ENCODE peak calls at places on chromosomes 1 and 21, in seven cellular contexts. One of them, this sample, is unnamed.

GRCh38 chr21:46080171-46081021 is 17.5 kb upstream of the COL6A2 start:
- DNase-seq in cardiac fibroblast: no peak
- DNase-seq in heart left ventricle: peak
- DNase-seq in MM.1S: no peak
- DNase-seq in fibroblast of mammary gland: no peak
- DNase-seq in nephron progenitor cell: no peak
- DNase-seq in GM20000: no peak
- DNase-seq in this sample: no peak

GRCh38 chr1:197674286-197674685 is 101.0 kb downstream of the DENND1B start:
- DNase-seq in MM.1S: no peak
- DNase-seq in nephron progenitor cell: peak
- DNase-seq in fibroblast of mammary gland: no peak
- DNase-seq in cardiac fibroblast: no peak
- DNase-seq in heart left ventricle: no peak
- DNase-seq in GM20000: no peak
- DNase-seq in this sample: no peak

GRCh38 chr1:4137621-4138390 is 237.7 kb upstream of the C1orf174 start:
- DNase-seq in GM20000: no peak
- DNase-seq in fibroblast of mammary gland: no peak
- DNase-seq in MM.1S: no peak
- DNase-seq in cardiac fibroblast: no peak
- DNase-seq in nephron progenitor cell: peak
- DNase-seq in heart left ventricle: no peak
- DNase-seq in this sample: no peak

GRCh38 chr1:34681481-34682451 is 73.1 kb upstream of the GJB5 start:
- DNase-seq in GM20000: peak
- DNase-seq in nephron progenitor cell: peak
- DNase-seq in cardiac fibroblast: peak
- DNase-seq in MM.1S: peak
- DNase-seq in fibroblast of mammary gland: peak
- DNase-seq in heart left ventricle: no peak
- DNase-seq in this sample: peak

GRCh38 chr1:50841791-50842387 is 118.2 kb downstream of the FAF1 start:
- DNase-seq in heart left ventricle: no peak
- DNase-seq in nephron progenitor cell: no peak
- DNase-seq in GM20000: no peak
- DNase-seq in MM.1S: no peak
- DNase-seq in fibroblast of mammary gland: peak
- DNase-seq in cardiac fibroblast: peak
- DNase-seq in this sample: no peak

GRCh38 chr1:246503341-246503740 is 3.7 kb downstream of the SMYD3 start:
- DNase-seq in MM.1S: no peak
- DNase-seq in heart left ventricle: no peak
- DNase-seq in GM20000: no peak
- DNase-seq in nephron progenitor cell: no peak
- DNase-seq in fibroblast of mammary gland: peak
- DNase-seq in cardiac fibroblast: no peak
- DNase-seq in this sample: no peak

GRCh38 chr1:169106921-169107672 is 607 bp downstream of the ATP1B1 start:
- DNase-seq in fibroblast of mammary gland: peak
- DNase-seq in nephron progenitor cell: peak
- DNase-seq in cardiac fibroblast: peak
- DNase-seq in GM20000: no peak
- DNase-seq in MM.1S: peak
- DNase-seq in heart left ventricle: no peak
- DNase-seq in this sample: no peak

GRCh38 chr1:54695221-54695620 is 20.4 kb upstream of the TTC4 start:
- DNase-seq in nephron progenitor cell: no peak
- DNase-seq in MM.1S: no peak
- DNase-seq in cardiac fibroblast: no peak
- DNase-seq in fibroblast of mammary gland: no peak
- DNase-seq in heart left ventricle: no peak
- DNase-seq in GM20000: no peak
- DNase-seq in this sample: no peak

GRCh38 chr1:178819123-178819522 is 51.8 kb downstream of the ANGPTL1 start:
- DNase-seq in cardiac fibroblast: no peak
- DNase-seq in GM20000: no peak
- DNase-seq in nephron progenitor cell: no peak
- DNase-seq in heart left ventricle: no peak
- DNase-seq in fibroblast of mammary gland: no peak
- DNase-seq in MM.1S: no peak
- DNase-seq in this sample: no peak

GRCh38 chr1:75594327-75594726 is 16.6 kb downstream of the SLC44A5 start:
- DNase-seq in fibroblast of mammary gland: no peak
- DNase-seq in cardiac fibroblast: no peak
- DNase-seq in heart left ventricle: no peak
- DNase-seq in nephron progenitor cell: no peak
- DNase-seq in MM.1S: no peak
- DNase-seq in GM20000: no peak
- DNase-seq in this sample: no peak

GRCh38 chr1:110565565-110565964 is 40.6 kb downstream of the KCNA2 start:
- DNase-seq in fibroblast of mammary gland: no peak
- DNase-seq in cardiac fibroblast: no peak
- DNase-seq in GM20000: no peak
- DNase-seq in heart left ventricle: no peak
- DNase-seq in MM.1S: no peak
- DNase-seq in nephron progenitor cell: no peak
- DNase-seq in this sample: no peak

GRCh38 chr1:68973459-68974244 is 476.8 kb upstream of the DEPDC1 start:
- DNase-seq in MM.1S: peak
- DNase-seq in GM20000: no peak
- DNase-seq in heart left ventricle: no peak
- DNase-seq in nephron progenitor cell: no peak
- DNase-seq in fibroblast of mammary gland: peak
- DNase-seq in cardiac fibroblast: peak
- DNase-seq in this sample: no peak

GRCh38 chr1:89786628-89787214 is 34.1 kb upstream of the LRRC8D start:
- DNase-seq in fibroblast of mammary gland: no peak
- DNase-seq in GM20000: no peak
- DNase-seq in heart left ventricle: no peak
- DNase-seq in MM.1S: no peak
- DNase-seq in nephron progenitor cell: no peak
- DNase-seq in cardiac fibroblast: no peak
- DNase-seq in this sample: no peak

GRCh38 chr1:89781494-89782126 is 39.2 kb upstream of the LRRC8D start:
- DNase-seq in cardiac fibroblast: no peak
- DNase-seq in MM.1S: no peak
- DNase-seq in fibroblast of mammary gland: peak
- DNase-seq in heart left ventricle: no peak
- DNase-seq in nephron progenitor cell: no peak
- DNase-seq in GM20000: peak
- DNase-seq in this sample: no peak

GRCh38 chr1:89779541-89779940 is 41.3 kb upstream of the LRRC8D start:
- DNase-seq in nephron progenitor cell: no peak
- DNase-seq in MM.1S: no peak
- DNase-seq in GM20000: no peak
- DNase-seq in cardiac fibroblast: no peak
- DNase-seq in fibroblast of mammary gland: no peak
- DNase-seq in heart left ventricle: no peak
- DNase-seq in this sample: no peak

DNA sequence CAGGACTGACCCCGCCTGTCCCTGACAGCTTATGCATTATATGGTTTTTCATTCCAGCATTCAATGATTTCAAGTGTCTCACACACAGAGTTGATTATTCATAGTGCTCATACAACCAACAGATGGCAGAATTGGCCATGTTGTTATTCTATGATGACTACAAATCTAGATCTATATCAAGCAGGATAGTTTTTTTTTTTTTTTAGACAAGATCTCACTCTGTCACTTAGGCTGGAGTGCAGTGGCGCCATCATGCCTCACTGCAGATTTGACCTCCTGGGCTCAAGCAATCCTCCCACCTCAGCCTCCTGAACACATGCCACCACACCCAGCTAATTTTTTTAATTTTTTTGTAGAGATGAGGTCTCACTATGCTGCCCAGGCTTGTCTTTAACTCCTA is 40.1 kb upstream of the LRRC8D start:
- DNase-seq in fibroblast of mammary gland: peak
- DNase-seq in nephron progenitor cell: no peak
- DNase-seq in heart left ventricle: no peak
- DNase-seq in GM20000: peak
- DNase-seq in MM.1S: peak
- DNase-seq in cardiac fibroblast: peak
- DNase-seq in this sample: no peak
- TF ChIP-seq CTCF in fibroblast of mammary gland: peak
- TF ChIP-seq CTCF in nephron progenitor cell: no peak
- TF ChIP-seq CTCF in heart left ventricle: no peak
- TF ChIP-seq CTCF in GM20000: no peak
- TF ChIP-seq CTCF in MM.1S: peak
- TF ChIP-seq CTCF in cardiac fibroblast: peak
- TF ChIP-seq CTCF in this sample: peak

GRCh38 chr1:230222678-230223077 is 155.6 kb downstream of the GALNT2 start:
- DNase-seq in MM.1S: no peak
- DNase-seq in GM20000: no peak
- DNase-seq in cardiac fibroblast: peak
- DNase-seq in heart left ventricle: no peak
- DNase-seq in fibroblast of mammary gland: peak
- DNase-seq in nephron progenitor cell: no peak
- DNase-seq in this sample: no peak
- TF ChIP-seq CTCF in MM.1S: peak
- TF ChIP-seq CTCF in GM20000: no peak
- TF ChIP-seq CTCF in cardiac fibroblast: peak
- TF ChIP-seq CTCF in heart left ventricle: no peak
- TF ChIP-seq CTCF in fibroblast of mammary gland: peak
- TF ChIP-seq CTCF in nephron progenitor cell: no peak
- TF ChIP-seq CTCF in this sample: peak

GRCh38 chr21:31786164-31786920 is 54.4 kb upstream of the SCAF4 start:
- DNase-seq in fibroblast of mammary gland: no peak
- DNase-seq in heart left ventricle: no peak
- DNase-seq in nephron progenitor cell: no peak
- DNase-seq in cardiac fibroblast: no peak
- DNase-seq in GM20000: no peak
- DNase-seq in MM.1S: no peak
- DNase-seq in this sample: no peak
- TF ChIP-seq CTCF in fibroblast of mammary gland: no peak
- TF ChIP-seq CTCF in heart left ventricle: no peak
- TF ChIP-seq CTCF in nephron progenitor cell: no peak
- TF ChIP-seq CTCF in cardiac fibroblast: no peak
- TF ChIP-seq CTCF in GM20000: no peak
- TF ChIP-seq CTCF in MM.1S: no peak
- TF ChIP-seq CTCF in this sample: no peak

GRCh38 chr1:31732751-31733289 is 29.0 kb upstream of the COL16A1 start:
- DNase-seq in cardiac fibroblast: no peak
- DNase-seq in heart left ventricle: no peak
- DNase-seq in nephron progenitor cell: no peak
- DNase-seq in fibroblast of mammary gland: no peak
- DNase-seq in GM20000: no peak
- DNase-seq in MM.1S: no peak
- DNase-seq in this sample: no peak
- TF ChIP-seq CTCF in cardiac fibroblast: no peak
- TF ChIP-seq CTCF in heart left ventricle: no peak
- TF ChIP-seq CTCF in nephron progenitor cell: no peak
- TF ChIP-seq CTCF in fibroblast of mammary gland: no peak
- TF ChIP-seq CTCF in GM20000: no peak
- TF ChIP-seq CTCF in MM.1S: no peak
- TF ChIP-seq CTCF in this sample: no peak

GRCh38 chr21:28235169-28235892 is 757.3 kb downstream of the LTN1 start:
- DNase-seq in MM.1S: no peak
- DNase-seq in fibroblast of mammary gland: no peak
- DNase-seq in cardiac fibroblast: peak
- DNase-seq in heart left ventricle: no peak
- DNase-seq in nephron progenitor cell: no peak
- DNase-seq in GM20000: no peak
- DNase-seq in this sample: no peak
- TF ChIP-seq CTCF in MM.1S: no peak
- TF ChIP-seq CTCF in fibroblast of mammary gland: peak
- TF ChIP-seq CTCF in cardiac fibroblast: peak
- TF ChIP-seq CTCF in heart left ventricle: no peak
- TF ChIP-seq CTCF in nephron progenitor cell: no peak
- TF ChIP-seq CTCF in GM20000: no peak
- TF ChIP-seq CTCF in this sample: no peak

GRCh38 chr1:156854634-156855033 is 4.3 kb downstream of the INSRR start:
- DNase-seq in fibroblast of mammary gland: no peak
- DNase-seq in GM20000: no peak
- DNase-seq in cardiac fibroblast: no peak
- DNase-seq in MM.1S: no peak
- DNase-seq in heart left ventricle: no peak
- DNase-seq in nephron progenitor cell: no peak
- DNase-seq in this sample: no peak
- TF ChIP-seq CTCF in fibroblast of mammary gland: no peak
- TF ChIP-seq CTCF in GM20000: no peak
- TF ChIP-seq CTCF in cardiac fibroblast: peak
- TF ChIP-seq CTCF in MM.1S: peak
- TF ChIP-seq CTCF in heart left ventricle: no peak
- TF ChIP-seq CTCF in nephron progenitor cell: no peak
- TF ChIP-seq CTCF in this sample: no peak

This sample was measured in neural crest cell.